ENCODE peak calls at places on chromosomes 13 and 19, in seven cellular contexts. One of them, this sample, is unnamed.
A peak's percentile ranks its signal among the peaks of the same experiment; 100 is the strongest.

GRCh38 chr13:102970542-102970941 is 95.7 kb downstream of the SLC10A2 start:
- DNase-seq in SHP77 treated with DMSO at 0.1 percent for 48 hours: no peak
- DNase-seq in activated T-helper 1 cell treated with anti-CD3 and anti-CD28 coated beads, Interleukin-12 subunit alpha, Interleukin-12 subunit beta, Interleukin-2, Interleukin-4 antibody, amounts not matched to agents 30 ng/mL and 10 ng/mL and 1 ng/mL, durations not matched to agents 14 hours and 24 hours and 36 hours: no peak
- DNase-seq in Peyer's patch: no peak
- DNase-seq in T follicular helper cell: no peak
- DNase-seq in T-helper 2 cell: no peak
- DNase-seq in NCI-H1092 treated with DMSO at 0.1 percent for 48 hours: no peak
- DNase-seq in this sample: no peak

GRCh38 chr19:21877976-21878375 is 42.0 kb upstream of the ZNF43 start:
- DNase-seq in activated T-helper 1 cell treated with anti-CD3 and anti-CD28 coated beads, Interleukin-12 subunit alpha, Interleukin-12 subunit beta, Interleukin-2, Interleukin-4 antibody, amounts not matched to agents 30 ng/mL and 10 ng/mL and 1 ng/mL, durations not matched to agents 14 hours and 24 hours and 36 hours: no peak
- DNase-seq in Peyer's patch: no peak
- DNase-seq in T follicular helper cell: no peak
- DNase-seq in SHP77 treated with DMSO at 0.1 percent for 48 hours: no peak
- DNase-seq in NCI-H1092 treated with DMSO at 0.1 percent for 48 hours: no peak
- DNase-seq in T-helper 2 cell: no peak
- DNase-seq in this sample: no peak

GRCh38 chr13:50699874-50700663 is 143.4 kb downstream of the DLEU7 start:
- DNase-seq in activated T-helper 1 cell treated with anti-CD3 and anti-CD28 coated beads, Interleukin-12 subunit alpha, Interleukin-12 subunit beta, Interleukin-2, Interleukin-4 antibody, amounts not matched to agents 30 ng/mL and 10 ng/mL and 1 ng/mL, durations not matched to agents 14 hours and 24 hours and 36 hours: no peak
- DNase-seq in T follicular helper cell: no peak
- DNase-seq in Peyer's patch: no peak
- DNase-seq in T-helper 2 cell: no peak
- DNase-seq in NCI-H1092 treated with DMSO at 0.1 percent for 48 hours: no peak
- DNase-seq in SHP77 treated with DMSO at 0.1 percent for 48 hours: no peak
- DNase-seq in this sample: no peak

GRCh38 chr13:20157387-20157786 is 3.5 kb downstream of the GJA3 start:
- DNase-seq in activated T-helper 1 cell treated with anti-CD3 and anti-CD28 coated beads, Interleukin-12 subunit alpha, Interleukin-12 subunit beta, Interleukin-2, Interleukin-4 antibody, amounts not matched to agents 30 ng/mL and 10 ng/mL and 1 ng/mL, durations not matched to agents 14 hours and 24 hours and 36 hours: no peak
- DNase-seq in Peyer's patch: no peak
- DNase-seq in SHP77 treated with DMSO at 0.1 percent for 48 hours: no peak
- DNase-seq in T-helper 2 cell: no peak
- DNase-seq in T follicular helper cell: no peak
- DNase-seq in NCI-H1092 treated with DMSO at 0.1 percent for 48 hours: no peak
- DNase-seq in this sample: no peak

GRCh38 chr13:22325761-22326160 is 654.9 kb downstream of the FGF9 start:
- DNase-seq in activated T-helper 1 cell treated with anti-CD3 and anti-CD28 coated beads, Interleukin-12 subunit alpha, Interleukin-12 subunit beta, Interleukin-2, Interleukin-4 antibody, amounts not matched to agents 30 ng/mL and 10 ng/mL and 1 ng/mL, durations not matched to agents 14 hours and 24 hours and 36 hours: no peak
- DNase-seq in Peyer's patch: no peak
- DNase-seq in T follicular helper cell: no peak
- DNase-seq in T-helper 2 cell: no peak
- DNase-seq in SHP77 treated with DMSO at 0.1 percent for 48 hours: no peak
- DNase-seq in NCI-H1092 treated with DMSO at 0.1 percent for 48 hours: no peak
- DNase-seq in this sample: no peak

GRCh38 chr13:112342841-112343361 is 33.3 kb upstream of the SPACA7 start:
- DNase-seq in T-helper 2 cell: no peak
- DNase-seq in activated T-helper 1 cell treated with anti-CD3 and anti-CD28 coated beads, Interleukin-12 subunit alpha, Interleukin-12 subunit beta, Interleukin-2, Interleukin-4 antibody, amounts not matched to agents 30 ng/mL and 10 ng/mL and 1 ng/mL, durations not matched to agents 14 hours and 24 hours and 36 hours: no peak
- DNase-seq in T follicular helper cell: no peak
- DNase-seq in SHP77 treated with DMSO at 0.1 percent for 48 hours: no peak
- DNase-seq in Peyer's patch: no peak
- DNase-seq in NCI-H1092 treated with DMSO at 0.1 percent for 48 hours: no peak
- DNase-seq in this sample: no peak

GRCh38 chr19:912181-913079 is 589 bp downstream of the R3HDM4 start:
- DNase-seq in T follicular helper cell: no peak
- DNase-seq in Peyer's patch: peak; percentile 76
- DNase-seq in T-helper 2 cell: peak; percentile 46
- DNase-seq in NCI-H1092 treated with DMSO at 0.1 percent for 48 hours: peak; percentile 60
- DNase-seq in activated T-helper 1 cell treated with anti-CD3 and anti-CD28 coated beads, Interleukin-12 subunit alpha, Interleukin-12 subunit beta, Interleukin-2, Interleukin-4 antibody, amounts not matched to agents 30 ng/mL and 10 ng/mL and 1 ng/mL, durations not matched to agents 14 hours and 24 hours and 36 hours: no peak
- DNase-seq in SHP77 treated with DMSO at 0.1 percent for 48 hours: no peak
- DNase-seq in this sample: no peak

GRCh38 chr19:13505761-13506549 is at the start of gene CACNA1A:
- DNase-seq in SHP77 treated with DMSO at 0.1 percent for 48 hours: no peak
- DNase-seq in NCI-H1092 treated with DMSO at 0.1 percent for 48 hours: no peak
- DNase-seq in T-helper 2 cell: no peak
- DNase-seq in Peyer's patch: no peak
- DNase-seq in T follicular helper cell: no peak
- DNase-seq in activated T-helper 1 cell treated with anti-CD3 and anti-CD28 coated beads, Interleukin-12 subunit alpha, Interleukin-12 subunit beta, Interleukin-2, Interleukin-4 antibody, amounts not matched to agents 30 ng/mL and 10 ng/mL and 1 ng/mL, durations not matched to agents 14 hours and 24 hours and 36 hours: no peak
- DNase-seq in this sample: no peak

GRCh38 chr19:29943615-29944014 is 1.6 kb downstream of the URI1 start:
- DNase-seq in Peyer's patch: no peak
- DNase-seq in T-helper 2 cell: no peak
- DNase-seq in T follicular helper cell: no peak
- DNase-seq in NCI-H1092 treated with DMSO at 0.1 percent for 48 hours: no peak
- DNase-seq in SHP77 treated with DMSO at 0.1 percent for 48 hours: no peak
- DNase-seq in activated T-helper 1 cell treated with anti-CD3 and anti-CD28 coated beads, Interleukin-12 subunit alpha, Interleukin-12 subunit beta, Interleukin-2, Interleukin-4 antibody, amounts not matched to agents 30 ng/mL and 10 ng/mL and 1 ng/mL, durations not matched to agents 14 hours and 24 hours and 36 hours: no peak
- DNase-seq in this sample: no peak

GRCh38 chr19:34041922-34042521 is 130.3 kb upstream of the LSM14A start:
- DNase-seq in activated T-helper 1 cell treated with anti-CD3 and anti-CD28 coated beads, Interleukin-12 subunit alpha, Interleukin-12 subunit beta, Interleukin-2, Interleukin-4 antibody, amounts not matched to agents 30 ng/mL and 10 ng/mL and 1 ng/mL, durations not matched to agents 14 hours and 24 hours and 36 hours: peak; percentile 43
- DNase-seq in Peyer's patch: peak; percentile 85
- DNase-seq in T follicular helper cell: peak; percentile 47
- DNase-seq in NCI-H1092 treated with DMSO at 0.1 percent for 48 hours: peak; percentile 1
- DNase-seq in T-helper 2 cell: peak; percentile 51
- DNase-seq in SHP77 treated with DMSO at 0.1 percent for 48 hours: no peak
- DNase-seq in this sample: peak; percentile 72

This sample was measured in activated T-cell treated with anti-CD3 and anti-CD28 coated beads for 1 hour.